ENCODE peak calls at places on chromosome 9, in four cellular contexts. S, C, L and F are unnamed samples.

GRCh38 chr9:88106492-88106891 is 31.8 kb downstream of the SPATA31C2 start:
- DNase-seq in C (peak), S (no peak), L (no peak), F (peak)

GRCh38 chr9:95753762-95754465 is 121.6 kb upstream of the ERCC6L2 start:
- DNase-seq in C (no peak), L (peak), S (no peak), F (no peak)

GRCh38 chr9:13860019-13860418 is 453.9 kb downstream of the NFIB start:
- DNase-seq in C (no peak), S (no peak), L (no peak), F (no peak)

GRCh38 chr9:127181595-127182190 is 59.3 kb upstream of the ANGPTL2 start:
- DNase-seq in L (no peak), S (no peak), C (no peak), F (peak)

GRCh38 chr9:132546148-132547051 is 36.0 kb upstream of the BARHL1 start:
- DNase-seq in L (peak), C (no peak), S (no peak), F (no peak)

GRCh38 chr9:119853126-119853525 is 483.9 kb upstream of the BRINP1 start:
- DNase-seq in S (no peak), C (no peak), L (peak), F (no peak)

GRCh38 chr9:137270929-137271695 is 6.4 kb upstream of the TOR4A start:
- DNase-seq in C (no peak), L (no peak), S (no peak), F (no peak)

GRCh38 chr9:133484671-133485437 is 6.0 kb upstream of the SLC2A6 start:
- DNase-seq in S (no peak), C (no peak), L (no peak), F (no peak)

GRCh38 chr9:120851386-120851922 is 8.7 kb upstream of the PSMD5 start:
- DNase-seq in L (no peak), C (no peak), S (no peak), F (no peak)

GRCh38 chr9:101791938-101792337 is 53.5 kb upstream of the GRIN3A start:
- DNase-seq in C (peak), S (no peak), L (peak), F (peak)

GRCh38 chr9:17131494-17131893 is 3.3 kb upstream of the CNTLN start:
- DNase-seq in L (no peak), S (no peak), C (no peak), F (no peak)

GRCh38 chr9:92171281-92171680 is 56.1 kb upstream of the SPTLC1 start:
- DNase-seq in C (no peak), L (no peak), S (no peak), F (no peak)

GRCh38 chr9:136438909-136439549 is 616 bp downstream of the INPP5E start:
- DNase-seq in S (peak), C (peak), L (no peak), F (peak)

GRCh38 chr9:120916573-120916972 is 10.0 kb downstream of the TRAF1 start:
- DNase-seq in S (no peak), L (no peak), C (no peak), F (no peak)

GRCh38 chr9:78557540-78557939 is 260.6 kb downstream of the PSAT1 start:
- DNase-seq in C (no peak), L (no peak), S (no peak), F (no peak)

GRCh38 chr9:35951736-35952135 is 6.2 kb downstream of the OR2S2 start:
- DNase-seq in L (no peak), C (no peak), S (no peak), F (no peak)

GRCh38 chr9:115200711-115201505 is 83.0 kb upstream of the TNC start:
- DNase-seq in S (no peak), L (no peak), C (no peak), F (no peak)

GRCh38 chr9:124257070-124257864 is 482 bp upstream of the NEK6 start:
- DNase-seq in C (no peak), L (no peak), S (no peak), F (peak)

GRCh38 chr9:107636596-107637405 is 147.2 kb upstream of the KLF4 start:
- DNase-seq in C (no peak), L (no peak), S (no peak), F (no peak)

GRCh38 chr9:6917162-6917561 is 159.4 kb downstream of the KDM4C start:
- DNase-seq in L (no peak), S (no peak), C (no peak), F (no peak)

GRCh38 chr9:136564379-136564988 is 18.6 kb upstream of the NOTCH1 start:
- DNase-seq in C (no peak), L (no peak), S (no peak), F (no peak)

GRCh38 chr9:120894404-120895226 is 17.6 kb upstream of the PHF19 start:
- DNase-seq in C (no peak), S (no peak), L (no peak), F (no peak)

GRCh38 chr9:86902606-86903460 is 44.5 kb downstream of the GAS1 start:
- DNase-seq in C (no peak), S (no peak), L (no peak), F (no peak)

GRCh38 chr9:35470894-35471293 is 19.0 kb upstream of the RUSC2 start:
- DNase-seq in L (no peak), C (no peak), S (no peak), F (no peak)

GRCh38 chr9:81649475-81649874 is 39.9 kb downstream of the TLE1 start:
- DNase-seq in C (no peak), L (peak), S (no peak), F (peak)

GRCh38 chr9:121296213-121297127 is 28.5 kb downstream of the GSN start:
- DNase-seq in S (no peak), L (no peak), C (no peak), F (no peak)

GRCh38 chr9:116298992-116299391 is 145.4 kb downstream of the PAPPA start:
- DNase-seq in S (no peak), L (no peak), C (no peak), F (no peak)

GRCh38 chr9:5041390-5042115 is 56.5 kb downstream of the JAK2 start:
- DNase-seq in C (no peak), L (no peak), S (no peak), F (no peak)

GRCh38 chr9:124855944-124856773 is 2.9 kb downstream of the WDR38 start:
- DNase-seq in C (no peak), S (no peak), L (no peak), F (no peak)

GRCh38 chr9:20292002-20292401 is 330.3 kb downstream of the MLLT3 start:
- DNase-seq in S (no peak), L (no peak), C (peak), F (no peak)

GRCh38 chr9:128987800-128988199 is 40.3 kb downstream of the NUP188 start:
- DNase-seq in C (peak), L (no peak), S (no peak), F (no peak)